ENCODE peak calls at places on chromosome 16, in eight cellular contexts. Q is aorta, U is lower leg skin, O is mesenchymal stem cell, L is amniotic stem cell, J is AG08395, I is NCI-H345, K is glutamatergic neuron. V is an unnamed sample.

GRCh38 chr16:46853713-46854443 is 22.9 kb upstream of the C16orf87 start:
- DNase-seq in K (peak), U (peak), I (peak), J (peak), Q (peak), O (peak), L (peak), V (peak)

GRCh38 chr16:53743149-53743566 is 39.2 kb downstream of the FTO start:
- DNase-seq in U (no peak), L (no peak), O (peak), K (peak), Q (no peak), J (no peak), I (no peak), V (no peak)

GRCh38 chr16:56542039-56542438 is 22.2 kb upstream of the BBS2 start:
- DNase-seq in I (no peak), O (no peak), K (no peak), L (no peak), U (no peak), Q (no peak), J (no peak), V (no peak)

GRCh38 chr16:57764341-57765159 is 29.0 kb downstream of the KATNB1 start:
- DNase-seq in L (peak), U (no peak), J (peak), O (peak), I (no peak), K (no peak), Q (no peak), V (no peak)

GRCh38 chr16:87721622-87722565 is 43.9 kb downstream of the KLHDC4 start:
- DNase-seq in O (no peak), L (no peak), Q (no peak), K (no peak), I (no peak), J (no peak), U (no peak), V (no peak)

GRCh38 chr16:69309316-69309715 is 1.8 kb upstream of the VPS4A start:
- DNase-seq in K (no peak), U (peak), Q (peak), O (no peak), J (no peak), L (no peak), I (no peak), V (peak)

GRCh38 chr16:31050280-31051030 is 17.1 kb downstream of the STX4 start:
- DNase-seq in I (no peak), L (no peak), U (no peak), O (no peak), J (no peak), Q (no peak), K (no peak), V (no peak)

GRCh38 chr16:57316390-57317017 is 32.0 kb upstream of the PLLP start:
- DNase-seq in Q (peak), L (peak), K (no peak), J (peak), U (peak), I (no peak), O (peak), V (peak)

GRCh38 chr16:74766729-74767128 is 7.9 kb downstream of the FA2H start:
- DNase-seq in L (no peak), I (no peak), U (peak), O (no peak), J (no peak), Q (no peak), K (no peak), V (peak)

GRCh38 chr16:76199681-76200210 is 77.5 kb upstream of the CNTNAP4 start:
- DNase-seq in Q (no peak), I (no peak), K (no peak), U (no peak), J (no peak), O (no peak), L (no peak), V (no peak)

GRCh38 chr16:65786916-65787315 is 579.6 kb upstream of the CDH5 start:
- DNase-seq in I (no peak), K (no peak), U (no peak), L (no peak), Q (no peak), J (no peak), O (no peak), V (no peak)

GRCh38 chr16:19717319-19717718 is 708 bp downstream of the KNOP1 start:
- DNase-seq in Q (no peak), I (no peak), L (no peak), J (no peak), U (no peak), K (no peak), O (no peak), V (no peak)

GRCh38 chr16:22098538-22099255 is 6.4 kb downstream of the VWA3A start:
- DNase-seq in J (peak), O (peak), Q (no peak), K (no peak), U (no peak), L (peak), I (peak), V (no peak)

GRCh38 chr16:89507219-89507833 is 877 bp upstream of the SPG7 start:
- DNase-seq in I (peak), L (no peak), O (no peak), K (no peak), J (no peak), Q (peak), U (no peak), V (no peak)

GRCh38 chr16:49592507-49593422 is 219.2 kb downstream of the C16orf78 start:
- DNase-seq in K (peak), J (peak), Q (no peak), U (peak), O (peak), I (no peak), L (no peak), V (peak)

GRCh38 chr16:27759301-27759871 is 209.4 kb downstream of the KATNIP start:
- DNase-seq in L (no peak), Q (no peak), J (peak), U (no peak), O (peak), K (no peak), I (no peak), V (no peak)

GRCh38 chr16:73192227-73192894 is 144.4 kb upstream of the ZFHX3 start:
- DNase-seq in O (no peak), K (no peak), L (no peak), U (no peak), Q (no peak), J (peak), I (no peak), V (no peak)

GRCh38 chr16:83814654-83814985 is 6.8 kb downstream of the HSBP1 start:
- DNase-seq in U (peak), Q (no peak), I (no peak), L (no peak), K (no peak), J (peak), O (no peak), V (no peak)

GRCh38 chr16:83847371-83848225 is 39.8 kb downstream of the HSBP1 start:
- DNase-seq in U (no peak), I (no peak), Q (no peak), L (no peak), J (no peak), O (no peak), K (no peak), V (no peak)

GRCh38 chr16:24729967-24730815 is 740 bp downstream of the TNRC6A start:
- DNase-seq in I (peak), K (peak), L (peak), U (no peak), O (peak), J (peak), Q (peak), V (no peak)

GRCh38 chr16:67245674-67246080 is 1.6 kb downstream of the FHOD1 start:
- DNase-seq in J (no peak), L (no peak), Q (no peak), K (no peak), U (no peak), I (no peak), O (no peak), V (no peak)

GRCh38 chr16:27088216-27088615 is 21.5 kb downstream of the C16orf82 start:
- DNase-seq in I (no peak), O (no peak), J (no peak), K (no peak), U (no peak), L (no peak), Q (no peak), V (peak)

GRCh38 chr16:12097523-12098428 is 121.2 kb downstream of the SNX29 start:
- DNase-seq in I (no peak), O (peak), Q (peak), U (no peak), L (no peak), J (no peak), K (no peak), V (peak)

GRCh38 chr16:81214745-81215166 is 23.7 kb upstream of the BCO1 start:
- DNase-seq in I (no peak), U (no peak), K (peak), Q (no peak), L (no peak), J (peak), O (no peak), V (no peak)

GRCh38 chr16:56102159-56102798 is 89.0 kb upstream of the GNAO1 start:
- DNase-seq in U (no peak), K (peak), I (peak), Q (peak), O (no peak), L (no peak), J (peak), V (no peak)

V was measured in spleen.